ENCODE peak calls at places on chromosomes 6 and 20, in eight cellular contexts. G is NCI-H446; B is activated CD8-positive, alpha-beta memory T cell treated with anti-CD3 and anti-CD28 coated beads, Interleukin-2, amount 10 ng/mL, durations not matched to agents 7 days and 5 days; I is H54; O is H4; U is endothelial cell; R is Karpas-422; S is NAMALWA. Z is an unnamed sample.

GRCh38 chr6:7677229-7677628 is 48.7 kb upstream of the BMP6 start:
- DNase-seq in U (no peak), G (no peak), R (no peak), B (no peak), O (no peak), I (no peak), S (no peak), Z (no peak)

GRCh38 chr20:43040427-43040826 is 149.3 kb downstream of the PTPRT start:
- DNase-seq in I (peak), U (peak), B (no peak), G (no peak), S (peak), R (peak), O (no peak), Z (no peak)

GRCh38 chr20:63574156-63574828 is at the start of gene HELZ2:
- DNase-seq in O (peak), I (peak), S (peak), U (peak), B (peak), G (peak), R (peak), Z (no peak)

GRCh38 chr20:15708984-15709598 is 864.2 kb downstream of the KIF16B start:
- DNase-seq in O (peak), U (peak), R (peak), I (peak), G (no peak), S (peak), B (peak), Z (no peak)

GRCh38 chr6:170462366-170463020 is 90.6 kb downstream of the PSMB1 start:
- DNase-seq in G (no peak), O (no peak), U (no peak), S (no peak), I (no peak), B (no peak), R (no peak), Z (no peak)

GRCh38 chr6:108559884-108560462 is 744 bp upstream of the FOXO3 start:
- DNase-seq in I (no peak), S (no peak), B (peak), R (no peak), U (peak), G (peak), O (peak), Z (no peak)

GRCh38 chr6:24721461-24722215 is 2.7 kb upstream of the C6orf62 start:
- DNase-seq in O (no peak), I (peak), R (no peak), S (no peak), B (peak), U (no peak), G (no peak), Z (no peak)

GRCh38 chr6:160030103-160030502 is 61.2 kb downstream of the IGF2R start:
- DNase-seq in G (no peak), I (peak), R (no peak), U (no peak), S (peak), B (no peak), O (peak), Z (peak)

Z was measured in substantia nigra.